ENCODE peak calls at places on chromosomes 6 and 20, in six cellular contexts. S is anterior cingulate cortex, D is uterus, W is T-cell, U is Right ventricle myocardium superior, H is mesendoderm. V is an unnamed sample.

GRCh38 chr6:79574636-79575035 is 37.4 kb upstream of the LCA5 start:
- DNase-seq in H (peak), D (no peak), W (no peak), S (no peak), U (no peak), V (no peak)

GRCh38 chr6:41706876-41707564 is 28.4 kb downstream of the TFEB start:
- DNase-seq in S (no peak), W (no peak), U (peak), H (no peak), D (peak), V (no peak)

GRCh38 chr6:137870744-137871247 is 3.7 kb downstream of the TNFAIP3 start:
- DNase-seq in W (peak), D (no peak), U (no peak), S (no peak), H (no peak), V (no peak)

GRCh38 chr6:116450185-116450710 is 10.9 kb upstream of the CALHM6 start:
- DNase-seq in W (no peak), D (no peak), U (no peak), S (no peak), H (no peak), V (no peak)

GRCh38 chr20:16049478-16050093 is 523.7 kb downstream of the KIF16B start:
- DNase-seq in S (no peak), W (no peak), H (peak), U (no peak), D (no peak), V (no peak)

GRCh38 chr20:43409041-43409913 is 48.4 kb upstream of the SRSF6 start:
- DNase-seq in S (no peak), H (peak), U (no peak), D (no peak), W (no peak), V (peak)

GRCh38 chr6:142155895-142156757 is 9.1 kb downstream of the VTA1 start:
- DNase-seq in U (no peak), S (no peak), H (peak), W (no peak), D (no peak), V (no peak)

GRCh38 chr6:170020041-170020583 is 268.7 kb downstream of the ERMARD start:
- DNase-seq in D (peak), U (no peak), H (no peak), W (no peak), S (no peak), V (no peak)